ENCODE peak calls at places on chromosomes 11 and 22, in five cellular contexts. One of them, this sample, is unnamed.

GRCh38 chr22:22076937-22077703 is 94.5 kb upstream of the TOP3B start:
- DNase-seq in NCI-H345: no peak
- DNase-seq in left lobe of liver: no peak
- DNase-seq in uterus: no peak
- DNase-seq in lung microvascular endothelial cell: no peak
- DNase-seq in this sample: no peak

GRCh38 chr11:109845437-109845836 is 247.8 kb upstream of the ZC3H12C start:
- DNase-seq in NCI-H345: no peak
- DNase-seq in left lobe of liver: no peak
- DNase-seq in uterus: no peak
- DNase-seq in lung microvascular endothelial cell: no peak
- DNase-seq in this sample: peak

GRCh38 chr11:77074626-77075221 is 8.0 kb downstream of the CAPN5 start:
- DNase-seq in NCI-H345: no peak
- DNase-seq in left lobe of liver: no peak
- DNase-seq in uterus: peak
- DNase-seq in lung microvascular endothelial cell: no peak
- DNase-seq in this sample: no peak

GRCh38 chr22:20405291-20405930 is 11.5 kb downstream of the ZNF74 start:
- DNase-seq in NCI-H345: no peak
- DNase-seq in left lobe of liver: peak
- DNase-seq in uterus: no peak
- DNase-seq in lung microvascular endothelial cell: no peak
- DNase-seq in this sample: no peak

GRCh38 chr22:23363683-23364082 is 183.4 kb downstream of the BCR start:
- DNase-seq in NCI-H345: peak
- DNase-seq in left lobe of liver: no peak
- DNase-seq in uterus: no peak
- DNase-seq in lung microvascular endothelial cell: no peak
- DNase-seq in this sample: no peak

GRCh38 chr11:40293655-40294342 is 1165.7 kb downstream of the LRRC4C start:
- DNase-seq in NCI-H345: peak
- DNase-seq in left lobe of liver: peak
- DNase-seq in uterus: peak
- DNase-seq in lung microvascular endothelial cell: peak
- DNase-seq in this sample: peak

GRCh38 chr11:64802370-64803162 is 448 bp downstream of the MAP4K2 start:
- DNase-seq in NCI-H345: no peak
- DNase-seq in left lobe of liver: peak
- DNase-seq in uterus: peak
- DNase-seq in lung microvascular endothelial cell: no peak
- DNase-seq in this sample: no peak

GRCh38 chr11:113014262-113014661 is 53.0 kb downstream of the NCAM1 start:
- DNase-seq in NCI-H345: peak
- DNase-seq in left lobe of liver: no peak
- DNase-seq in uterus: no peak
- DNase-seq in lung microvascular endothelial cell: no peak
- DNase-seq in this sample: peak

GRCh38 chr11:24489477-24489876 is 7.4 kb upstream of the LUZP2 start:
- DNase-seq in NCI-H345: no peak
- DNase-seq in left lobe of liver: no peak
- DNase-seq in uterus: no peak
- DNase-seq in lung microvascular endothelial cell: no peak
- DNase-seq in this sample: no peak

GRCh38 chr22:43572710-43573109 is 160.9 kb downstream of the MPPED1 start:
- DNase-seq in NCI-H345: no peak
- DNase-seq in left lobe of liver: no peak
- DNase-seq in uterus: no peak
- DNase-seq in lung microvascular endothelial cell: no peak
- DNase-seq in this sample: no peak

This sample was measured in GM04504.